ENCODE peak calls at places on chromosome X, in nine cellular contexts. D is CD8-positive, alpha-beta T cell; O is fibroblast of lung; L is upper lobe of right lung; I is hepatocyte; H is psoas muscle; N is WERI-Rb-1; M is heart right ventricle; Q is stomach. B is an unnamed sample.

GRCh38 chrX:71667328-71668247 is at the start of gene LOC101059915:
- DNase-seq in H (peak; percentile 29), N (no peak), D (no peak), O (no peak), L (peak; percentile 38), Q (no peak), I (no peak), M (no peak), B (no peak)

GRCh38 chrX:1717326-1717725 is 102.5 kb downstream of the ASMT start:
- DNase-seq in N (no peak), L (no peak), D (no peak), I (no peak), Q (no peak), H (no peak), O (no peak), M (no peak), B (no peak)

GRCh38 chrX:150219374-150220185 is 143.5 kb upstream of the MAMLD1 start:
- DNase-seq in N (no peak), H (no peak), M (peak; percentile 10), D (no peak), I (no peak), Q (no peak), L (no peak), O (peak; percentile 45), B (no peak)

GRCh38 chrX:45070116-45071007 is 130.3 kb downstream of the DIPK2B start:
- DNase-seq in I (peak; percentile 34), Q (no peak), N (peak; percentile 23), M (no peak), H (no peak), L (no peak), O (peak; percentile 69), D (no peak), B (peak; percentile 1)

GRCh38 chrX:1464282-1465131 is 11.8 kb upstream of the ASMTL start:
- DNase-seq in O (no peak), H (no peak), Q (peak; percentile 17), L (peak; percentile 57), I (no peak), M (no peak), D (peak; percentile 48), N (peak; percentile 7), B (no peak)

GRCh38 chrX:96551320-96551872 is 133.2 kb upstream of the DIAPH2 start:
- DNase-seq in I (no peak), H (no peak), N (no peak), Q (no peak), O (no peak), L (no peak), M (no peak), D (no peak), B (no peak)

GRCh38 chrX:120021927-120022326 is 55.6 kb downstream of the RHOXF2B start:
- DNase-seq in Q (no peak), L (no peak), M (no peak), H (no peak), O (no peak), I (no peak), N (no peak), D (no peak), B (no peak)

GRCh38 chrX:590666-591065 is 39.9 kb upstream of the SHOX start:
- DNase-seq in O (no peak), H (no peak), D (no peak), I (no peak), N (no peak), M (no peak), L (no peak), Q (no peak), B (no peak)

GRCh38 chrX:69158166-69159040 is 6.8 kb downstream of the PJA1 start:
- DNase-seq in N (peak; percentile 69), M (peak; percentile 41), I (peak; percentile 59), Q (peak; percentile 69), L (no peak), H (peak; percentile 73), O (peak; percentile 83), D (peak; percentile 45), B (peak; percentile 48)

GRCh38 chrX:39627257-39627656 is 470.5 kb downstream of the BCOR start:
- DNase-seq in H (no peak), Q (peak; percentile 31), O (no peak), M (no peak), N (no peak), D (no peak), L (no peak), I (no peak), B (no peak)

GRCh38 chrX:34382416-34382815 is 250.3 kb upstream of the FAM47A start:
- DNase-seq in D (no peak), H (no peak), M (no peak), I (no peak), Q (no peak), N (no peak), L (no peak), O (peak; percentile 73), B (no peak)

GRCh38 chrX:131763674-131764073 is 219.8 kb downstream of the OR13H1 start:
- DNase-seq in I (no peak), L (no peak), M (no peak), O (no peak), H (peak; percentile 79), N (peak; percentile 85), Q (peak; percentile 85), D (no peak), B (no peak)

GRCh38 chrX:69151898-69152297 is 13.4 kb downstream of the PJA1 start:
- DNase-seq in O (no peak), M (no peak), Q (no peak), N (no peak), I (no peak), L (no peak), H (no peak), D (no peak), B (no peak)

GRCh38 chrX:74535633-74536141 is 78.7 kb downstream of the RLIM start:
- DNase-seq in N (peak; percentile 36), D (peak; percentile 23), L (peak; percentile 73), Q (peak; percentile 63), M (peak; percentile 71), H (peak; percentile 92), I (peak; percentile 80), O (peak; percentile 61), B (no peak)

GRCh38 chrX:40207626-40208025 is 109.9 kb upstream of the BCOR start:
- DNase-seq in I (no peak), L (no peak), Q (no peak), N (no peak), M (no peak), H (no peak), D (no peak), O (no peak), B (no peak)

GRCh38 chrX:86171366-86171765 is 23.1 kb downstream of the DACH2 start:
- DNase-seq in O (peak; percentile 65), D (no peak), I (peak; percentile 39), L (no peak), Q (no peak), N (peak; percentile 33), H (no peak), M (no peak), B (no peak)

GRCh38 chrX:68944211-68944610 is 115.4 kb downstream of the EFNB1 start:
- DNase-seq in L (no peak), N (no peak), O (no peak), M (no peak), H (no peak), I (no peak), Q (no peak), D (no peak), B (no peak)

GRCh38 chrX:70479197-70479969 is 34.7 kb downstream of the DLG3 start:
- DNase-seq in O (peak; percentile 74), L (no peak), Q (no peak), D (no peak), H (no peak), M (no peak), N (no peak), I (peak; percentile 44), B (peak; percentile 29)

DNA sequence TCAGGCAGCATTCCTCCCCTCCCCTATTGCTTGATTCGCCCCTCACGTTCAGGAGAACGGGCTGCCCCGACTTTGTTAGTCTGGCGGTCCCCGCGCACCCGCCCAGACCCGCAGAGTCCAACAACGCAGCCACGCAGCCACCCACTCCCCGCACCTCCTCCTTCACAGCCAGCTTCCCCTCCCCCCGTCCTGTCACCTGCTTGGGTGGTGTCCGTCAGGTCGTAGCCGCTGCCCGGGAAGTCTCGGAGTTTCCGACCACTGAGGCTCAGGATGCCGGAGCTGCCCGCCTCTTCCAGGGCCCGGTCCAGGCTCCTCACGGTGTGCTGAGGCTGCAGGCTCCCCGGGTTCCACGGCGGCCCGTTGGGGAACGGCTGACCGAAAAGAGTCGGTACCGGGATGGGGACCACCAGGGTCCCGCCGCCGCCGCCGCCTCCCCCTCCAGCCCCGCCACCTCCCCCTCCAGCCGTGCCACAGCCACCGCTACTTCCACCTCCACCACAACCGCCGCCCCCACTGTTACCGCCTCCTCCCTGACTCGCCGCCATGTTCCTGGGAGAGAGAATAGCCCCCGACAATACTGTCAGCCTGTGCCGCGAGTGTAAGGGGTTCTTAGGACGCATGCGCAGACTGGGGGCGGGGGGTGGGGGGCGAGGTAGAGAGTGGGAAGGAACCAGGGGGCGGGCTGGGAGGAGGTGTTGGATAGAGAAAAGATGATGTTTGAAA is at the start of gene LRCH2:
- DNase-seq in D (no peak), Q (no peak), N (peak; percentile 71), H (peak; percentile 52), L (peak; percentile 68), O (no peak), M (peak; percentile 18), I (peak; percentile 76), B (peak; percentile 4)
- H3K27ac ChIP-seq in D (no peak within 1 kb of the TSS), Q (peak within 1 kb of the TSS; percentile 79), N (peak within 1 kb of the TSS; percentile 62), H (no peak within 1 kb of the TSS), L (peak within 1 kb of the TSS; percentile 30), O (peak within 1 kb of the TSS; percentile 72), M (peak within 1 kb of the TSS; percentile 60), I (peak within 1 kb of the TSS; percentile 79), B (peak within 1 kb of the TSS; percentile 31)

GRCh38 chrX:43121637-43122036 is 343.7 kb upstream of the PPP1R2C start:
- DNase-seq in M (no peak), D (no peak), Q (no peak), O (peak; percentile 0), H (no peak), I (no peak), L (no peak), N (no peak), B (no peak)
- TF ChIP-seq CTCF in M (no peak), D (no peak), Q (no peak), O (no peak), H (no peak), I (peak; percentile 16), L (no peak), N (no peak), B (no peak)

GRCh38 chrX:100635989-100636320 is 651 bp downstream of the TSPAN6 start:
- DNase-seq in H (no peak), L (no peak), N (no peak), D (no peak), M (no peak), O (no peak), I (no peak), Q (no peak), B (no peak)
- H3K4me3 ChIP-seq in H (peak overlapping the region; percentile 77), L (peak overlapping the region; percentile 58), N (peak overlapping the region; percentile 58), D (peak overlapping the region; percentile 49), M (peak overlapping the region; percentile 59), O (peak overlapping the region; percentile 55), I (peak overlapping the region; percentile 46), Q (peak overlapping the region; percentile 46), B (peak overlapping the region; percentile 70)

DNA sequence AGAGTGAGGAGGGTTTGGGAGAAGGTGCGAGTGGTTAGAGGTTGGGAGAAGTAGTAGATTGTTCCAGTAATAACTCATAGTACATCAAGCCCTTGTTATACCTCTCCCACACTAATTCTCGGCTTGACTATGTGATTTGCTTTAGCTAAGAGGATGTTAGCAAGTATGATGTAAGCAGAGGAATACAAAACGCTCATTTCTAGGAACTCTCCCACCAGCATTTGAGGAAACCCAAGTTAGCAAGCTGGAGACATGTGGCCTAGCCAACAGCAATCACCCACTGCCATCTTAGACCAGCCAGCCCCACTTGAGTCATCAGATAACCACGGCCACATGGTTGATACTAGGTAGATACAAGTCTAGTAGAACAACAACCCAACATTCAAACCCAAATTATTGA is 14.2 kb downstream of the FTHL17 start:
- DNase-seq in L (no peak), O (no peak), N (no peak), M (no peak), I (no peak), D (no peak), Q (no peak), H (no peak), B (no peak)
- H3K27ac ChIP-seq in L (no peak overlapping the region), O (no peak overlapping the region), N (no peak overlapping the region), M (no peak overlapping the region), I (no peak overlapping the region), D (no peak overlapping the region), Q (no peak overlapping the region), H (no peak overlapping the region), B (no peak overlapping the region)